ENCODE peak calls at places on chromosome 19, in four cellular contexts. H is activated B cell treated with CpG ODN at 0.5 μM for 24 hours, L is heart left ventricle, X is uterus. F is an unnamed sample.

GRCh38 chr19:13848811-13849241 is 28.1 kb upstream of the NANOS3 start:
- DNase-seq in L (peak; percentile 23), X (no peak), H (no peak), F (no peak)

GRCh38 chr19:29967623-29968022 is 25.6 kb downstream of the URI1 start:
- DNase-seq in L (no peak), H (no peak), X (no peak), F (no peak)

GRCh38 chr19:38930776-38931761 is at the start of gene MRPS12:
- DNase-seq in X (peak; percentile 98), L (peak; percentile 99), H (no peak), F (peak; percentile 98)

GRCh38 chr19:58056861-58057260 is 2.2 kb upstream of the ZNF135 start:
- DNase-seq in H (no peak), L (no peak), X (no peak), F (no peak)

GRCh38 chr19:19170053-19170945 is at the start of gene MEF2B:
- DNase-seq in X (no peak), H (peak; percentile 89), L (peak; percentile 83), F (no peak)

GRCh38 chr19:49217382-49217781 is 59.8 kb downstream of the TRPM4 start:
- DNase-seq in H (no peak), X (no peak), L (peak; percentile 90), F (no peak)

GRCh38 chr19:55643003-55643732 is at the start of gene ZNF581:
- DNase-seq in H (peak; percentile 84), L (peak; percentile 75), X (peak; percentile 70), F (no peak)

GRCh38 chr19:6503407-6504201 is 1.5 kb upstream of the TUBB4A start:
- DNase-seq in L (peak; percentile 44), X (no peak), H (no peak), F (no peak)

GRCh38 chr19:55165952-55166529 is 372 bp downstream of the DNAAF3 start:
- DNase-seq in H (no peak), L (peak; percentile 74), X (peak; percentile 45), F (no peak)

GRCh38 chr19:37963190-37963947 is 56.4 kb downstream of the SIPA1L3 start:
- DNase-seq in X (no peak), H (no peak), L (no peak), F (peak; percentile 27)

GRCh38 chr19:10219678-10220077 is 11.5 kb downstream of the S1PR2 start:
- DNase-seq in L (no peak), H (no peak), X (no peak), F (no peak)

GRCh38 chr19:10222201-10222890 is 8.8 kb downstream of the S1PR2 start:
- DNase-seq in H (no peak), L (no peak), X (no peak), F (no peak)

GRCh38 chr19:10220695-10221094 is 10.4 kb downstream of the S1PR2 start:
- DNase-seq in X (no peak), H (no peak), L (no peak), F (no peak)

GRCh38 chr19:10214784-10215183 is 16.3 kb downstream of the S1PR2 start:
- DNase-seq in X (no peak), H (no peak), L (no peak), F (no peak)

GRCh38 chr19:10217085-10217484 is 14.0 kb downstream of the S1PR2 start:
- DNase-seq in L (no peak), H (no peak), X (no peak), F (no peak)
- TF ChIP-seq CTCF in L (no peak), H (no peak), X (no peak), F (no peak)

GRCh38 chr19:18074192-18074591 is 12.5 kb downstream of the IL12RB1 start:
- DNase-seq in L (no peak), H (no peak), X (no peak), F (no peak)
- TF ChIP-seq CTCF in L (no peak), H (no peak), X (no peak), F (peak; percentile 18)

GRCh38 chr19:8111376-8111775 is 38.0 kb downstream of the FBN3 start:
- DNase-seq in X (no peak), L (no peak), H (no peak), F (no peak)

GRCh38 chr19:8110931-8111330 is 38.5 kb downstream of the FBN3 start:
- DNase-seq in H (no peak), L (no peak), X (no peak), F (no peak)

GRCh38 chr19:8108560-8109445 is 40.6 kb downstream of the FBN3 start:
- DNase-seq in X (no peak), H (no peak), L (no peak), F (no peak)

GRCh38 chr19:8109455-8109854 is 39.9 kb downstream of the FBN3 start:
- DNase-seq in L (no peak), H (no peak), X (no peak), F (no peak)

DNA sequence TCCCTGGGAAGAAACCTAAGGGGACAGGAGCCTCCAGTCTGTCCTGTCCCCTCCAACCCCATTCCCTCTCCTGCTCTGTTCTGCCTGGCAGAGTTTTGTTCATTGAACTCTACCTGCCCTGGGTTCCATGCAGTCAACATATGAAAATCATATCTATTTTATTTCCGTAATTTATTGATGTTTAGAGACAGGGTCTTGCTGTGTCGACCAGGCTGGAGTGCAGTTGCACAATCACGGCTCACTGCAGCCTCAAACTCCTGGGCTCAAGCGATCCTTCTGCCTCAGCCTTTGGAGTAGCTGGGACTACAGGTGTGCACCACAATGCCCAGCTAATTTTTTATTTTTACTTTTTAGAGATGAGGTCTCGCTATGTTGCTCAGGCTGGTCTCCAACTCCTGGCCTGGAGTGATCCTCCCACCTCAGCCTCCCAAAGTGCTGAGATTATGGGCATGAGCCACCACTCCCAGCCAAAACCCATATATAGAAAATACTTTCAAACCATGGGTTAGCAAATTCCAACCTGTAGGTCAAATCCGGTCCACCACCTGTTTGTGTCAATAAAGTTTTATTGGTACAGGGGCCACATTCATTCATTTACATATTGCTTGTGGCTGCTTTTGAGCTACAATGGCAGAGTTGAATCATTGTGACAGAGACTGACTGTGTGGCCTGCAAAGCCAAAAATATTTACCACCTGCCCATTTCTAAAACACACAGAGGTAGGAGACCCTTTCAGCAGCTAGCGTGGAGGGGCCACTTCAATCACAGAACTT is 39.3 kb downstream of the FBN3 start:
- DNase-seq in L (no peak), H (no peak), X (no peak), F (no peak)
- TF ChIP-seq CTCF in L (no peak), H (no peak), X (no peak), F (no peak)

DNA sequence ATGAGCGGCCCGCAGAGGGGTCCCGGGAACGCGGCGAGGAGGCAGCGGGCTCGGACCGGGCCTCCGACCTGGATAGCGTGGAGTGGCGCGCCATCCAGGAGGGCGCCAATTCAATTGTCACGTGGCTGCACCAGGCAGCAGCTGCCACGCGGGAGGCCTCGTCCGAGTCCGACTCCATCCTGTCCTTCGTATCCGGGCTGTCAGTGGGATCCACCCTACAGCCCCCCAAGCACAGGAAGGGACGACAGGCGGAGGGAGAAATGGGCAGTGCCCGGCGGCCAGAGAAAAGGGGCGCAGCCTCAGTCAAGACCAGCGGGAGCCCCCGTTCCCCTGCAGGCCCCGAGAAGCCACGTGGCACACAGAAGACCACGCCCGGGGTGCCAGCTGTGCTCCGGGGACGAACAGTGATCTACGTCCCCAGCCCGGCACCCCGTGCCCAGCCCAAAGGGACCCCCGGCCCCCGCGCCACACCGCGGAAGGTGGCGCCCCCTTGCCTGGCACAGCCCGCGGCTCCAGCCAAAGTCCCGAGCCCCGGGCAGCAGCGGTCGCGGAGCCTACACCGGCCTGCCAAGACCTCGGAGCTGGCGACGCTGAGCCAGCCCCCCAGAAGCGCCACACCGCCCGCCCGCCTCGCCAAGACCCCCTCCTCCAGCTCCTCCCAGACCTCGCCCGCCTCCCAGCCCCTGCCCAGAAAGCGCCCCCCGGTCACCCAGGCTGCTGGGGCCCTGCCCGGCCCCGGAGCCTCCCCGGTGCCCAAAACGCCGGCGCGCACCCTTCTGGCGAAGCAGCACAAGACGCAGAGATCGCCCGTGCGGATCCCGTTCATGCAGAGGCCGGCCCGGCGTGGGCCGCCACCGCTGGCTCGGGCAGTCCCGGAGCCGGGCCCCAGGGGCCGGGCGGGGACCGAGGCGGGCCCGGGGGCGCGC is 10.5 kb downstream of the C19orf25 start:
- DNase-seq in L (no peak), X (no peak), H (peak; percentile 45), F (no peak)
- TF ChIP-seq CTCF in L (no peak), X (no peak), H (no peak), F (no peak)

F was measured in chondrocyte.